ENCODE peak calls at places on chromosome 20, in four cellular contexts. R is WTC11, G is K562, T is HepG2. N is an unnamed sample.

GRCh38 chr20:52536841-52537400 is 345.3 kb upstream of the ZFP64 start:
- DNase-seq in G (no peak), R (no peak), T (no peak), N (no peak)

GRCh38 chr20:9160341-9160740 is 91.5 kb downstream of the PLCB4 start:
- DNase-seq in R (no peak), G (no peak), T (no peak), N (no peak)

GRCh38 chr20:45020236-45020886 is 54.0 kb downstream of the STK4 start:
- DNase-seq in G (no peak), T (peak), R (no peak), N (no peak)

GRCh38 chr20:11323821-11324220 is 593.9 kb upstream of the BTBD3 start:
- DNase-seq in T (no peak), G (no peak), R (no peak), N (no peak)

GRCh38 chr20:54499111-54499510 is 23.7 kb downstream of the DOK5 start:
- DNase-seq in T (no peak), R (no peak), G (no peak), N (no peak)

GRCh38 chr20:63135411-63135810 is 80.5 kb downstream of the YTHDF1 start:
- DNase-seq in R (peak), G (peak), T (no peak), N (no peak)

GRCh38 chr20:588932-589672 is 21.0 kb downstream of the TCF15 start:
- DNase-seq in T (no peak), R (no peak), G (no peak), N (peak)

GRCh38 chr20:9353916-9354276 is 160.5 kb upstream of the LAMP5 start:
- DNase-seq in G (no peak), R (no peak), T (no peak), N (no peak)

GRCh38 chr20:11270566-11270965 is 596.8 kb upstream of the JAG1 start:
- DNase-seq in T (no peak), G (no peak), R (peak), N (no peak)

GRCh38 chr20:35246723-35247122 is 20.2 kb downstream of the MMP24 start:
- DNase-seq in G (no peak), R (no peak), T (no peak), N (no peak)

GRCh38 chr20:25297141-25297905 is 49.4 kb downstream of the PYGB start:
- DNase-seq in G (no peak), T (no peak), R (no peak), N (peak)

GRCh38 chr20:48765359-48765758 is 62.4 kb downstream of the PREX1 start:
- DNase-seq in T (no peak), G (no peak), R (no peak), N (no peak)

GRCh38 chr20:37142708-37143107 is 36.4 kb upstream of the RPN2 start:
- DNase-seq in T (no peak), R (no peak), G (no peak), N (no peak)

GRCh38 chr20:7937328-7937727 is 2.9 kb downstream of the HAO1 start:
- DNase-seq in T (no peak), R (no peak), G (no peak), N (no peak)

GRCh38 chr20:35451295-35451694 is 4.1 kb upstream of the CEP250 start:
- DNase-seq in T (no peak), R (no peak), G (no peak), N (no peak)

GRCh38 chr20:43658068-43658722 is 8.7 kb upstream of the MYBL2 start:
- DNase-seq in T (peak), R (no peak), G (no peak), N (no peak)

GRCh38 chr20:10970109-10970508 is 296.3 kb upstream of the JAG1 start:
- DNase-seq in T (no peak), R (no peak), G (no peak), N (no peak)

GRCh38 chr20:54172856-54173652 is 732 bp downstream of the CYP24A1 start:
- DNase-seq in T (no peak), G (no peak), R (peak), N (no peak)

GRCh38 chr20:43538855-43539700 is 19.7 kb upstream of the SGK2 start:
- DNase-seq in R (no peak), T (no peak), G (no peak), N (no peak)

GRCh38 chr20:62952373-62953166 is at the start of gene SLC17A9:
- DNase-seq in T (peak), R (peak), G (peak), N (peak)

GRCh38 chr20:45631184-45631583 is at the start of gene WFDC9:
- DNase-seq in R (no peak), T (no peak), G (no peak), N (no peak)

GRCh38 chr20:25692499-25692898 is 4.2 kb downstream of the ZNF337 start:
- DNase-seq in R (no peak), G (no peak), T (no peak), N (no peak)

GRCh38 chr20:48728042-48728837 is 99.6 kb downstream of the PREX1 start:
- DNase-seq in G (no peak), T (no peak), R (no peak), N (no peak)

GRCh38 chr20:52340036-52340634 is 148.6 kb upstream of the ZFP64 start:
- DNase-seq in R (no peak), T (peak), G (peak), N (no peak)

GRCh38 chr20:48738094-48738398 is 89.8 kb downstream of the PREX1 start:
- DNase-seq in G (no peak), T (no peak), R (no peak), N (no peak)

GRCh38 chr20:53926428-53927028 is 143.9 kb downstream of the BCAS1 start:
- DNase-seq in G (no peak), T (peak), R (no peak), N (peak)

GRCh38 chr20:50475879-50476292 is 34.3 kb upstream of the PTPN1 start:
- DNase-seq in T (peak), G (peak), R (no peak), N (no peak)

GRCh38 chr20:63252157-63252780 is 2.0 kb downstream of the NKAIN4 start:
- DNase-seq in R (no peak), G (no peak), T (no peak), N (no peak)

GRCh38 chr20:35021063-35021462 is 65.4 kb downstream of the MYH7B start:
- DNase-seq in G (no peak), R (no peak), T (no peak), N (no peak)

GRCh38 chr20:1686151-1686748 is 28.7 kb upstream of the SIRPG start:
- DNase-seq in G (no peak), T (no peak), R (no peak), N (no peak)

GRCh38 chr20:37411408-37412306 is 65.7 kb downstream of the SRC start:
- DNase-seq in T (no peak), G (no peak), R (no peak), N (no peak)

GRCh38 chr20:19922716-19923115 is 94.4 kb upstream of the NAA20 start:
- DNase-seq in G (no peak), R (no peak), T (no peak), N (no peak)

GRCh38 chr20:43870484-43870883 is 44.2 kb upstream of the TOX2 start:
- DNase-seq in G (no peak), R (no peak), T (no peak), N (no peak)

GRCh38 chr20:32980131-32980941 is 23.9 kb downstream of the SUN5 start:
- DNase-seq in T (peak), R (no peak), G (no peak), N (no peak)

DNA sequence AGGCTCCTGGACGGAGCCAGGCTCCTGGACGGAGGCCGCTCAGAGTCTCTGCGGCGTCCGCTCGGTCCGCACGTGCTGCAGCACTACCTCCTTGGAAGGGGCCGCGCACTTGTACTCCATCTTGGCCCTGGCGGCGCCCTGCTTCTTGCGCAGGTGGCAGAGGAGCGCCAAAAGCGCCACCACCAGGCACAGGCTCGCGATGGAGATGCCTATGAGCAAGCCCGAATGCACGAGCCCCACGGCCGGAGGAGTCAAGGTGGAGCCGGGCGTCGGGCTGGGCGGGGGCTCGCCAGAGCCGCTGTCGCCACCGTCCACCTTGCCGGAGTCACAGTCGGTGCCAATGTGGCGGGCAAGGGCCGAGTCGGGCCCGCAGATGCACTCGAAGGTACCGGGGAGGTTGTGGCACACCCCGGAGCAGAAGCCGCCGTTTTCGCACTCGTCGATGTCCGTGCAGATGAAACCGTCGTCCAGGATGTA is 1.7 kb downstream of the THBD start:
- DNase-seq in R (peak), T (no peak), G (no peak), N (no peak)
- TF ChIP-seq SP1 in R (no peak), T (no peak), G (no peak), N (no peak)

GRCh38 chr20:47021850-47022249 is 127.2 kb downstream of the EYA2 start:
- DNase-seq in R (no peak), T (peak), G (no peak), N (no peak)
- TF ChIP-seq TCF7 in R (no peak), T (no peak), G (no peak), N (no peak)

GRCh38 chr20:6008254-6008653 is 45.6 kb downstream of the LRRN4 start:
- DNase-seq in T (peak), G (no peak), R (no peak), N (no peak)
- TF ChIP-seq SP1 in T (no peak), G (no peak), R (no peak), N (no peak)

GRCh38 chr20:47620808-47621805 is 119.4 kb downstream of the NCOA3 start:
- DNase-seq in R (no peak), T (peak), G (peak), N (peak)
- TF ChIP-seq TCF7 in R (no peak), T (no peak), G (no peak), N (no peak)

GRCh38 chr20:17442588-17442987 is 88.6 kb downstream of the BFSP1 start:
- DNase-seq in R (peak), G (no peak), T (peak), N (no peak)
- TF ChIP-seq SP1 in R (no peak), G (no peak), T (no peak), N (no peak)

DNA sequence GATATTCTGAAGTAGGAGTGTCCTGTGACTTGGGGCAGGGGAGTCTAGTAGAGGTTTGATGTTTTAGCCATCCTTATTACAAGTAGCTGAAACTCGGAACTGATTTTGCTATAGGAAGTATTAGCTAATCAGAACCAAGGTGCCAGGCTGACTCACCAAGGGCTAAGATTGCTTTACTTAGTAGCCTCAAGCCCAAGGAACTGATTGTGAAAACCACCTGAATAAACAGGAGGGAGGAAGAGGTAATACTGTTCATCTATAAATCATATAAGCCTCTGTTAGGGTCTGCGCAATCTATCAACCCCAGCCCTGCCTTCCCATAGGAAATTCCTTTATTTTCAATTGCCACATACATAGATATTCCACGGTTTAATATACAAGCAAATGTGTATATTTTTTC is 54.4 kb downstream of the GNAS start:
- DNase-seq in T (no peak), R (no peak), G (no peak), N (no peak)
- TF ChIP-seq TCF7 in T (no peak), R (no peak), G (no peak), N (no peak)

GRCh38 chr20:5788385-5788895 is 38.2 kb downstream of the SHLD1 start:
- DNase-seq in G (peak), R (peak), T (peak), N (peak)
- TF ChIP-seq SP1 in G (no peak), R (no peak), T (no peak), N (no peak)

DNA sequence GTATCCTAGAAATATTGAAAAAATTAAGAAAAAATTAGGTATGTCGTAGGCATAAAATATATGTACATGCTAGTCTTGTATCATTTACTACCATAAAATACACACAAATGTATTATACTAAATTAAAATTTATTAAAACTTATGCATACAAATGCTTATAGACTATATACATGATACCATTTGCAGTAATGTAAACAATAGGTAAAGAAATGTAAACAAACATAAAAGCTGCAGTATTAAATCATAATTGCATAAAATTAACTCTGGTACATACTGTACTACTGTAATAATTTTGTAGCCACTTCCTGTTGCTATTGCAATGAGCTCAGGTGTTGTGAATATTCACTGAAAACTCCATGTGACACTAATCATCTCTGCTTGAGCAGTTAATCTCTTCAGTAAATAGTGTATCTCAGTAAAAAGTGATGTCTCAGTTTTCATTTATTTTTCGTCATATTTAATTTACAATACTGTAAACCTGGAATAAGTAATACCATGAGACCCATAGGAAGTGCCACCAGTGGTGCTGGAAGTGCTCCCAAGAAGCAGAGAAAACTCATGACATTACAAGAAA is 29.3 kb downstream of the RALGAPB start:
- DNase-seq in T (no peak), G (no peak), R (no peak), N (no peak)
- TF ChIP-seq TCF7 in T (no peak), G (no peak), R (no peak), N (no peak)

GRCh38 chr20:58408603-58409246 is 19.7 kb downstream of the VAPB start:
- DNase-seq in T (peak), G (no peak), R (no peak), N (no peak)
- TF ChIP-seq SP1 in T (no peak), G (no peak), R (no peak), N (no peak)